ENCODE peak calls at places on chromosomes 7 and 10, in seven cellular contexts. One of them, this sample, is unnamed.
A peak's percentile ranks its signal among the peaks of the same experiment; 100 is the strongest.

GRCh38 chr10:62048919-62049636 is 147.6 kb downstream of the ARID5B start:
- DNase-seq in astrocyte of the spinal cord: peak; percentile 95
- DNase-seq in dorsolateral prefrontal cortex: peak; percentile 88
- DNase-seq in neural progenitor cell: peak; percentile 78
- DNase-seq in nephron progenitor cell: peak; percentile 81
- DNase-seq in A549: peak; percentile 59
- DNase-seq in endothelial cell: peak; percentile 25
- DNase-seq in this sample: peak; percentile 82

GRCh38 chr7:96199421-96199820 is 122.5 kb downstream of the SLC25A13 start:
- DNase-seq in astrocyte of the spinal cord: peak; percentile 15
- DNase-seq in dorsolateral prefrontal cortex: no peak
- DNase-seq in neural progenitor cell: no peak
- DNase-seq in nephron progenitor cell: no peak
- DNase-seq in A549: no peak
- DNase-seq in endothelial cell: no peak
- DNase-seq in this sample: no peak

GRCh38 chr10:15433850-15434537 is 62.9 kb upstream of the FAM171A1 start:
- DNase-seq in astrocyte of the spinal cord: peak; percentile 71
- DNase-seq in dorsolateral prefrontal cortex: no peak
- DNase-seq in neural progenitor cell: peak; percentile 68
- DNase-seq in nephron progenitor cell: peak; percentile 44
- DNase-seq in A549: peak; percentile 40
- DNase-seq in endothelial cell: peak; percentile 34
- DNase-seq in this sample: no peak

GRCh38 chr10:14588084-14588937 is 186.4 kb downstream of the FAM107B start:
- DNase-seq in astrocyte of the spinal cord: peak; percentile 84
- DNase-seq in dorsolateral prefrontal cortex: no peak
- DNase-seq in neural progenitor cell: no peak
- DNase-seq in nephron progenitor cell: no peak
- DNase-seq in A549: peak; percentile 40
- DNase-seq in endothelial cell: no peak
- DNase-seq in this sample: no peak

GRCh38 chr10:79406683-79407396 is 38.6 kb downstream of the ZCCHC24 start:
- DNase-seq in astrocyte of the spinal cord: no peak
- DNase-seq in dorsolateral prefrontal cortex: no peak
- DNase-seq in neural progenitor cell: no peak
- DNase-seq in nephron progenitor cell: no peak
- DNase-seq in A549: no peak
- DNase-seq in endothelial cell: no peak
- DNase-seq in this sample: no peak

GRCh38 chr10:128211064-128211504 is 84.9 kb upstream of the MKI67 start:
- DNase-seq in astrocyte of the spinal cord: no peak
- DNase-seq in dorsolateral prefrontal cortex: no peak
- DNase-seq in neural progenitor cell: no peak
- DNase-seq in nephron progenitor cell: no peak
- DNase-seq in A549: no peak
- DNase-seq in endothelial cell: no peak
- DNase-seq in this sample: no peak

GRCh38 chr10:128992770-128993169 is 474.3 kb upstream of the MGMT start:
- DNase-seq in astrocyte of the spinal cord: no peak
- DNase-seq in dorsolateral prefrontal cortex: no peak
- DNase-seq in neural progenitor cell: no peak
- DNase-seq in nephron progenitor cell: no peak
- DNase-seq in A549: no peak
- DNase-seq in endothelial cell: no peak
- DNase-seq in this sample: no peak

GRCh38 chr10:76553700-76554470 is 1083.7 kb downstream of the KCNMA1 start:
- DNase-seq in astrocyte of the spinal cord: no peak
- DNase-seq in dorsolateral prefrontal cortex: no peak
- DNase-seq in neural progenitor cell: no peak
- DNase-seq in nephron progenitor cell: no peak
- DNase-seq in A549: no peak
- DNase-seq in endothelial cell: no peak
- DNase-seq in this sample: no peak

GRCh38 chr10:132508497-132509443 is 28.8 kb upstream of the INPP5A start:
- DNase-seq in astrocyte of the spinal cord: no peak
- DNase-seq in dorsolateral prefrontal cortex: peak; percentile 50
- DNase-seq in neural progenitor cell: no peak
- DNase-seq in nephron progenitor cell: no peak
- DNase-seq in A549: no peak
- DNase-seq in endothelial cell: no peak
- DNase-seq in this sample: peak; percentile 64

GRCh38 chr10:11145498-11145855 is 127.8 kb downstream of the CELF2 start:
- DNase-seq in astrocyte of the spinal cord: no peak
- DNase-seq in dorsolateral prefrontal cortex: no peak
- DNase-seq in neural progenitor cell: no peak
- DNase-seq in nephron progenitor cell: no peak
- DNase-seq in A549: no peak
- DNase-seq in endothelial cell: no peak
- DNase-seq in this sample: peak; percentile 29

DNA sequence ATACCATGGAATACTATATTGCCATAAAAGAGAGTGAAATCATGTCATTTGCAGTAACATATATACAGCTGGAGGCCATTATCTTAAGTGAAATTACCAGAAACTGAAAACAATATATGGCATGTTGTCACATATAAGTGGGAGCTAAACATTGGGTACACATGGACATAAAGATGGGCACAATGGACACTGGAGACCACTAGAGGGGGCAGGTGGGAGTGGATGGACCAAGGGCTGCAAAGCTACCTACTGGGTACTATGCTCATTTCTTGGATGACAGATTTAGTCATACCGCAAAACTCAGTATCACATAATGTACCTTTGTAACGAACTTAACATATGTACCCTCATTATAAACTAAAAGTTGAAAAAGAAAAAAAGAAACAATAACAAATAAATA is 1167.6 kb downstream of the NXPH1 start:
- DNase-seq in astrocyte of the spinal cord: no peak
- DNase-seq in dorsolateral prefrontal cortex: no peak
- DNase-seq in neural progenitor cell: peak; percentile 48
- DNase-seq in nephron progenitor cell: peak; percentile 35
- DNase-seq in A549: no peak
- DNase-seq in endothelial cell: peak; percentile 65
- DNase-seq in this sample: no peak
- TF ChIP-seq CTCF in astrocyte of the spinal cord: peak; percentile 5
- TF ChIP-seq CTCF in dorsolateral prefrontal cortex: no peak
- TF ChIP-seq CTCF in neural progenitor cell: peak; percentile 66
- TF ChIP-seq CTCF in nephron progenitor cell: peak; percentile 52
- TF ChIP-seq CTCF in A549: no peak
- TF ChIP-seq CTCF in endothelial cell: peak; percentile 53
- TF ChIP-seq CTCF in this sample: no peak

GRCh38 chr7:117386125-117386709 is 41.1 kb downstream of the ASZ1 start:
- DNase-seq in astrocyte of the spinal cord: peak; percentile 11
- DNase-seq in dorsolateral prefrontal cortex: no peak
- DNase-seq in neural progenitor cell: no peak
- DNase-seq in nephron progenitor cell: no peak
- DNase-seq in A549: no peak
- DNase-seq in endothelial cell: no peak
- DNase-seq in this sample: no peak

GRCh38 chr7:117383826-117384225 is 43.5 kb downstream of the ASZ1 start:
- DNase-seq in astrocyte of the spinal cord: no peak
- DNase-seq in dorsolateral prefrontal cortex: no peak
- DNase-seq in neural progenitor cell: no peak
- DNase-seq in nephron progenitor cell: no peak
- DNase-seq in A549: no peak
- DNase-seq in endothelial cell: no peak
- DNase-seq in this sample: no peak

GRCh38 chr7:117385340-117386124 is 41.8 kb downstream of the ASZ1 start:
- DNase-seq in astrocyte of the spinal cord: peak; percentile 46
- DNase-seq in dorsolateral prefrontal cortex: no peak
- DNase-seq in neural progenitor cell: no peak
- DNase-seq in nephron progenitor cell: no peak
- DNase-seq in A549: no peak
- DNase-seq in endothelial cell: no peak
- DNase-seq in this sample: no peak

GRCh38 chr7:117384693-117385092 is 42.6 kb downstream of the ASZ1 start:
- DNase-seq in astrocyte of the spinal cord: no peak
- DNase-seq in dorsolateral prefrontal cortex: no peak
- DNase-seq in neural progenitor cell: no peak
- DNase-seq in nephron progenitor cell: no peak
- DNase-seq in A549: no peak
- DNase-seq in endothelial cell: no peak
- DNase-seq in this sample: no peak

GRCh38 chr7:117381357-117381756 is 45.9 kb downstream of the ASZ1 start:
- DNase-seq in astrocyte of the spinal cord: no peak
- DNase-seq in dorsolateral prefrontal cortex: no peak
- DNase-seq in neural progenitor cell: no peak
- DNase-seq in nephron progenitor cell: no peak
- DNase-seq in A549: no peak
- DNase-seq in endothelial cell: no peak
- DNase-seq in this sample: no peak
- TF ChIP-seq CTCF in astrocyte of the spinal cord: no peak
- TF ChIP-seq CTCF in dorsolateral prefrontal cortex: no peak
- TF ChIP-seq CTCF in neural progenitor cell: no peak
- TF ChIP-seq CTCF in nephron progenitor cell: no peak
- TF ChIP-seq CTCF in A549: no peak
- TF ChIP-seq CTCF in endothelial cell: no peak
- TF ChIP-seq CTCF in this sample: no peak

GRCh38 chr7:3430588-3430987 is 129.5 kb downstream of the SDK1 start:
- DNase-seq in astrocyte of the spinal cord: no peak
- DNase-seq in dorsolateral prefrontal cortex: no peak
- DNase-seq in neural progenitor cell: peak; percentile 54
- DNase-seq in nephron progenitor cell: no peak
- DNase-seq in A549: no peak
- DNase-seq in endothelial cell: no peak
- DNase-seq in this sample: no peak
- TF ChIP-seq CTCF in astrocyte of the spinal cord: no peak
- TF ChIP-seq CTCF in dorsolateral prefrontal cortex: no peak
- TF ChIP-seq CTCF in neural progenitor cell: peak; percentile 20
- TF ChIP-seq CTCF in nephron progenitor cell: no peak
- TF ChIP-seq CTCF in A549: no peak
- TF ChIP-seq CTCF in endothelial cell: no peak
- TF ChIP-seq CTCF in this sample: no peak

GRCh38 chr10:30639946-30640786 is 10.6 kb upstream of the LYZL2 start:
- DNase-seq in astrocyte of the spinal cord: peak; percentile 72
- DNase-seq in dorsolateral prefrontal cortex: no peak
- DNase-seq in neural progenitor cell: peak; percentile 58
- DNase-seq in nephron progenitor cell: peak; percentile 12
- DNase-seq in A549: peak; percentile 49
- DNase-seq in endothelial cell: no peak
- DNase-seq in this sample: no peak

GRCh38 chr10:30647089-30647488 is 17.5 kb upstream of the LYZL2 start:
- DNase-seq in astrocyte of the spinal cord: no peak
- DNase-seq in dorsolateral prefrontal cortex: no peak
- DNase-seq in neural progenitor cell: no peak
- DNase-seq in nephron progenitor cell: no peak
- DNase-seq in A549: no peak
- DNase-seq in endothelial cell: no peak
- DNase-seq in this sample: no peak

GRCh38 chr10:30645340-30645827 is 15.8 kb upstream of the LYZL2 start:
- DNase-seq in astrocyte of the spinal cord: peak; percentile 38
- DNase-seq in dorsolateral prefrontal cortex: peak; percentile 40
- DNase-seq in neural progenitor cell: peak; percentile 68
- DNase-seq in nephron progenitor cell: peak; percentile 30
- DNase-seq in A549: no peak
- DNase-seq in endothelial cell: no peak
- DNase-seq in this sample: peak; percentile 38
- TF ChIP-seq CTCF in astrocyte of the spinal cord: no peak
- TF ChIP-seq CTCF in dorsolateral prefrontal cortex: no peak
- TF ChIP-seq CTCF in neural progenitor cell: no peak
- TF ChIP-seq CTCF in nephron progenitor cell: no peak
- TF ChIP-seq CTCF in A549: no peak
- TF ChIP-seq CTCF in endothelial cell: no peak
- TF ChIP-seq CTCF in this sample: no peak

DNA sequence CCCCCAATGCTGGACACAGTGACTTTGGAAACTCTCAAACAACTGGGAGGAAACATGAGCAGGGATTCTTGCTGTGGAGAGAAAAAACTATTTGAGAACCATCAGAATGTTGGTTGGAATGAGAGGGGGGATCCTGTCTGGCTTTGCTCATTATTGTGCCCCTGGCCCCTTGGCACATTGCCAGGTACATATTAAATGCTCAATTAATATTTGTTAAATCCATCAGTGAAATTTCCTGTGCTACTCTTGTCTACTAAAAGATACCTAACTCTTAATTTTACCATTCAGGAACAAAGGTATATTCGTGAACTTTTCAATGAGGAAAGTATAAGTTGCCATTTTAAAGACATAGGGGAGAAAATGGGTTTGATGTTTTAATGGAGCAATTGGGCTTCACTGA is 329.4 kb downstream of the OTUD1 start:
- DNase-seq in astrocyte of the spinal cord: no peak
- DNase-seq in dorsolateral prefrontal cortex: no peak
- DNase-seq in neural progenitor cell: no peak
- DNase-seq in nephron progenitor cell: no peak
- DNase-seq in A549: no peak
- DNase-seq in endothelial cell: no peak
- DNase-seq in this sample: no peak
- TF ChIP-seq CTCF in astrocyte of the spinal cord: no peak
- TF ChIP-seq CTCF in dorsolateral prefrontal cortex: no peak
- TF ChIP-seq CTCF in neural progenitor cell: no peak
- TF ChIP-seq CTCF in nephron progenitor cell: no peak
- TF ChIP-seq CTCF in A549: no peak
- TF ChIP-seq CTCF in endothelial cell: no peak
- TF ChIP-seq CTCF in this sample: no peak

DNA sequence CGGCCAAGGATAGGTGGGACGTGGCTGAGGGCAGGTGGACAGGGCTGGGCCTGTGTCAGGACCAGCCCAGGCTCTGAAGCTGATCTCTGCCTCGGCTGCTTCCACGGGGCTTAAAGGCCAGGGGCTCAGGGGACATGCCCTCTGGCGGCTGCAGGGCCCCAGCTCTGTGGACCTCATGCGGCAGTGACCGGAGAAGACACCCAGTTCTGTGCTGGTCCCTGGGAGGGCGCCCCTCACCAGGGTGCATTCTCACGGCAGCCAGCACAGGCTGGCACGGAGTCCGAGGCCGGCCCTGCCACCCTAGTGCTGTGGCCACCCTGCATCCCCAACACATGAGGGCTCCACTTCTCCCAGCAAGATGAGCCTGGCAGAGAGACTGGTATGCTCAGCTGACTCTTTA is 30.3 kb downstream of the YKT6 start:
- DNase-seq in astrocyte of the spinal cord: no peak
- DNase-seq in dorsolateral prefrontal cortex: no peak
- DNase-seq in neural progenitor cell: no peak
- DNase-seq in nephron progenitor cell: no peak
- DNase-seq in A549: no peak
- DNase-seq in endothelial cell: no peak
- DNase-seq in this sample: no peak
- TF ChIP-seq CTCF in astrocyte of the spinal cord: no peak
- TF ChIP-seq CTCF in dorsolateral prefrontal cortex: no peak
- TF ChIP-seq CTCF in neural progenitor cell: no peak
- TF ChIP-seq CTCF in nephron progenitor cell: no peak
- TF ChIP-seq CTCF in A549: no peak
- TF ChIP-seq CTCF in endothelial cell: no peak
- TF ChIP-seq CTCF in this sample: peak; percentile 12